ENCODE peak calls at places on chromosomes 11 and 22, in four cellular contexts. Y is K562, R is GM12878, B is HepG2. U is an unnamed sample.
A peak's percentile ranks its signal among the peaks of the same experiment; 100 is the strongest.

GRCh38 chr11:114285599-114285998 is 10.6 kb upstream of the NNMT start:
- DNase-seq in Y (peak; percentile 31), B (no peak), R (no peak), U (no peak)

GRCh38 chr11:69734841-69735240 is 31.0 kb upstream of the FGF19 start:
- DNase-seq in R (no peak), Y (no peak), B (no peak), U (no peak)

GRCh38 chr11:102611291-102611690 is 13.8 kb downstream of the MMP20 start:
- DNase-seq in R (no peak), Y (no peak), B (no peak), U (no peak)

GRCh38 chr11:9601041-9601875 is 27.8 kb downstream of the WEE1 start:
- DNase-seq in R (peak; percentile 95), Y (no peak), B (no peak), U (no peak)

GRCh38 chr11:87265132-87265531 is 227.4 kb downstream of the TMEM135 start:
- DNase-seq in R (no peak), Y (no peak), B (no peak), U (no peak)

GRCh38 chr22:40654522-40655167 is 18.1 kb upstream of the MRTFA start:
- DNase-seq in R (no peak), Y (peak; percentile 32), B (no peak), U (no peak)

GRCh38 chr11:86155210-86155844 is 86.4 kb upstream of the PICALM start:
- DNase-seq in R (no peak), B (no peak), Y (no peak), U (no peak)

GRCh38 chr22:36435516-36436415 is 45.7 kb downstream of the TXN2 start:
- DNase-seq in B (peak; percentile 92), R (peak; percentile 52), Y (no peak), U (no peak)

GRCh38 chr11:18115360-18116127 is 9.7 kb upstream of the SAAL1 start:
- DNase-seq in Y (peak; percentile 77), R (peak; percentile 19), B (peak; percentile 75), U (peak; percentile 78)

GRCh38 chr11:75029836-75030631 is 41.3 kb downstream of the NEU3 start:
- DNase-seq in B (no peak), Y (peak; percentile 70), R (no peak), U (no peak)

GRCh38 chr11:75878968-75879367 is 64.0 kb downstream of the UVRAG start:
- DNase-seq in R (no peak), B (no peak), Y (no peak), U (no peak)

GRCh38 chr11:889686-890475 is 20.7 kb downstream of the CHID1 start:
- DNase-seq in B (no peak), Y (no peak), R (no peak), U (no peak)

GRCh38 chr11:19368726-19369364 is 128.1 kb upstream of the E2F8 start:
- DNase-seq in B (no peak), R (no peak), Y (no peak), U (no peak)

GRCh38 chr22:41831383-41831782 is 1.5 kb upstream of the SREBF2 start:
- DNase-seq in Y (no peak), R (no peak), B (no peak), U (no peak)

GRCh38 chr11:2558861-2559526 is 114.2 kb downstream of the KCNQ1 start:
- DNase-seq in B (no peak), Y (no peak), R (no peak), U (no peak)

GRCh38 chr11:60851327-60852059 is 4.3 kb downstream of the PTGDR2 start:
- DNase-seq in B (no peak), Y (no peak), R (no peak), U (no peak)

GRCh38 chr22:36816635-36817428 is at the start of gene PVALB:
- DNase-seq in R (no peak), B (no peak), Y (peak; percentile 19), U (peak; percentile 84)

GRCh38 chr11:69173326-69173725 is 17.6 kb downstream of the SMIM38 start:
- DNase-seq in Y (no peak), B (no peak), R (no peak), U (no peak)

GRCh38 chr11:79708319-79708928 is 267.6 kb upstream of the TENM4 start:
- DNase-seq in R (peak; percentile 1), B (peak; percentile 53), Y (no peak), U (peak; percentile 50)

GRCh38 chr11:40328890-40329617 is 1130.4 kb downstream of the LRRC4C start:
- DNase-seq in Y (no peak), R (no peak), B (peak; percentile 76), U (no peak)

GRCh38 chr11:121451178-121451981 is 734 bp upstream of the SORL1 start:
- DNase-seq in Y (no peak), B (peak; percentile 43), R (no peak), U (no peak)

GRCh38 chr11:10969387-10969786 is 111.5 kb upstream of the ZBED5 start:
- DNase-seq in R (no peak), Y (no peak), B (no peak), U (no peak)
- TF ChIP-seq FOXM1 in R (no peak), Y (no peak), B (no peak), U (no peak)

GRCh38 chr11:64007160-64007628 is 21.0 kb downstream of the OTUB1 start:
- DNase-seq in R (no peak), B (no peak), Y (peak; percentile 39), U (peak; percentile 46)
- TF ChIP-seq SP1 in R (no peak), B (no peak), Y (no peak), U (no peak)

DNA sequence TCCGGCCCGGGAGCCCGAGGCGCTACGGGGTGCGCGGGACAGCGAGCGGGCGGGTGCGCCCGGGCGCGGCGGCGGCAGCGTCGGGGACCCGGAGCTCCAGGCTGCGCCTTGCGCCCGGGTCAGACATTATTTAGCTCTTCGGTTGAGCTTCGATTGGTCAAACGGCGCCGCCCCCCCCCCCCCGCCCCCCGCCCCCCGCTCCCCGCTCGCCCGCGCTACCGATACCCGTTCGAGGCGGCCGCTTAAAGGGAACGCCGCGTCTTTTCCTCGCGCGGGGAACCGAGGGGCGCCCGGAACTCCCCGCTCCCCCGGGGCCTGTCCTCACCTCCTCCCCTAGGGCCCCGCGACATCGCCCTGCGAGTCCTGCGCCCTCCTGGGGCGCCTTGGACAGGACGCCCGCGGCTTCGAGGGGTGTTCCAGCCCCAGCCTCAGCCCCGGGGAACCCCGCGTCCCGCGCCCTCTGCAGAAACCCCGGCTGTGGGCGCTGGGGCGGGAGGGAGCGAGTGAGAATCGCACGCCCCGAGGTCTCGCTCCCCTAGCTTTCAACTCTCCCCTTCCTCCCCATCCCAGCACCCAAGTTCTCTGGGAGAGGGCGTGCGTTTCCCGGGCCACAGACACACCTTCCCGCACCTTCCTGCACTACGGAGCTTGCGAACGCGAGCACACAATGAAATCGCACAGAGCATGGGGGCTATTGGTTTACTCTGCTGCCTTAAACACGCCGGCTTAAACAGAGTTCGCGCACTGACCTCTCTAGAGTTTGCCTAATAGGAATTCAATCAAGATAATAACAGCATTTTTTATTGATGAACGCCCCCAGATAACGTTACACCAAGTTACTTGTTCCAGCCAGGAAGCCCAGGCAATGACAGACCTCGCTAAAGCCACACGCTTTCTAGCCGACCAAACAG is at the start of gene BDNF:
- DNase-seq in B (no peak), R (no peak), Y (no peak), U (peak; percentile 32)
- TF ChIP-seq BHLHE40 in B (no peak), R (no peak), Y (no peak), U (no peak)

GRCh38 chr22:45163074-45163416 is 680 bp upstream of the NUP50 start:
- DNase-seq in B (no peak), Y (peak; percentile 9), R (no peak), U (peak; percentile 41)
- TF ChIP-seq FOXM1 in B (no peak), Y (no peak), R (no peak), U (no peak)

DNA sequence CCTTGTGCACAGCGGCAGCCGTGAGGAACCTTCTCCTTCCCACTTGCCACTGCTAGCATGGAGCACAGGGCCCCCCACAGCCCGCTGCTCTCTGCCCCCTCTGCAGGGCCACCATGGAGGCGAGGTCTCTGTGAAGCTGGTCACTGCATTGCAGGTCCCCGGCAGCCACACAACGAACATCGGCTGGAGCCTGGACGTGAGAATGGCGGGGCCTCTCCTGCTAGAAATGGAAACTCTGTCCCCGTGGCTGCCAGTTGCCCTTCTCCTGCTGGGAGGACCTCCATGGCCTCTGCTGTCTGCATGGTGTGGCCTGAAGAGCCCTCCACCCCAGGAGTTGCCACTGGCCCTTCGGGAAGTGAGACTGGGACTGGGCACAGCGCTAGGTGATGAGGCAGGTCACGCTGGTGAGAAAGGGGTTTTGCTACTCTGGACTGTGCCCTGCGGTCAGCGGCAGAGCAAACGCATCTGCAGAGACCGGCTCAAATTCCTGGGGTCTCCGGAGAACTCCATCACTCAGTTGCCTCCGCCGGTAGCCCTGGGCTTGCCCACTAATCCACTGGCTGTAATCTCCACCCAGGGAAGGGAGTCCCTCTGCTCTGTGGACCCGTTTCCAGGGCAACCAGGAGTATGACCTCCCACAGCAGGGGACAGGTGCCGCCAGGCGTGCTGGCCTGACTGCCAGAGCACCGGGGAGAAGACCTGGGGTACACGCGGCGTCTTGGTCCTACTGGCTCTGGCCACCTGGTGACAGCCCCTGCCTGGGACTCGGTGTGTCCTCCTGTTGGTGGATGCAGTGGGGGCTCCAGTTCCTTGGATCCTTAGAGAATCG is 806.4 kb downstream of the BRD1 start:
- DNase-seq in Y (no peak), B (no peak), R (no peak), U (no peak)
- TF ChIP-seq SP1 in Y (no peak), B (no peak), R (no peak), U (no peak)

GRCh38 chr22:44933829-44934735 is 75.7 kb downstream of the PHF21B start:
- DNase-seq in Y (no peak), B (no peak), R (no peak), U (no peak)
- TF ChIP-seq BHLHE40 in Y (no peak), B (no peak), R (no peak), U (no peak)

U was measured in HEK293T.